ENCODE peak calls at places on chromosomes 2 and 18, in seven cellular contexts. T is Panc1, B is fibroblast of the aortic adventitia, M is astrocyte, Z is heart right ventricle, P is kidney, O is choroid plexus epithelial cell. X is an unnamed sample.

GRCh38 chr18:46542545-46542944 is 114.5 kb downstream of the LOXHD1 start:
- DNase-seq in T (no peak), B (peak; percentile 2), M (no peak), Z (no peak), P (no peak), O (peak; percentile 2), X (no peak)

GRCh38 chr18:59033361-59033760 is 106.3 kb upstream of the SEC11C start:
- DNase-seq in T (no peak), B (no peak), M (no peak), Z (no peak), P (no peak), O (peak; percentile 21), X (no peak)

GRCh38 chr2:39898934-39899333 is 119.9 kb upstream of the THUMPD2 start:
- DNase-seq in T (no peak), B (peak; percentile 16), M (no peak), Z (no peak), P (no peak), O (no peak), X (no peak)

GRCh38 chr2:160401895-160402294 is 91.7 kb downstream of the RBMS1 start:
- DNase-seq in T (no peak), B (no peak), M (no peak), Z (no peak), P (no peak), O (no peak), X (no peak)

GRCh38 chr2:50606860-50607259 is 425.1 kb downstream of the NRXN1 start:
- DNase-seq in T (no peak), B (no peak), M (no peak), Z (no peak), P (no peak), O (peak; percentile 25), X (no peak)

GRCh38 chr2:236498369-236498768 is 71.3 kb upstream of the ACKR3 start:
- DNase-seq in T (no peak), B (peak; percentile 82), M (peak; percentile 90), Z (peak; percentile 19), P (no peak), O (peak; percentile 60), X (no peak)

GRCh38 chr2:56589194-56589593 is 405.4 kb downstream of the CCDC85A start:
- DNase-seq in T (no peak), B (no peak), M (no peak), Z (no peak), P (no peak), O (no peak), X (no peak)

GRCh38 chr18:36775396-36775795 is 53.4 kb downstream of the TPGS2 start:
- DNase-seq in T (no peak), B (peak; percentile 21), M (no peak), Z (no peak), P (no peak), O (no peak), X (no peak)

GRCh38 chr18:68833756-68834155 is 35.9 kb downstream of the CCDC102B start:
- DNase-seq in T (no peak), B (no peak), M (no peak), Z (no peak), P (no peak), O (no peak), X (no peak)

GRCh38 chr2:101124061-101124460 is 27.1 kb downstream of the TBC1D8 start:
- DNase-seq in T (no peak), B (peak; percentile 45), M (no peak), Z (no peak), P (no peak), O (peak; percentile 42), X (no peak)

GRCh38 chr2:100577777-100578176 is 15.0 kb downstream of the PDCL3 start:
- DNase-seq in T (no peak), B (peak; percentile 53), M (peak; percentile 8), Z (no peak), P (no peak), O (no peak), X (no peak)

GRCh38 chr18:13437801-13438506 is 219.4 kb downstream of the LDLRAD4 start:
- DNase-seq in T (no peak), B (no peak), M (no peak), Z (no peak), P (no peak), O (no peak), X (no peak)

GRCh38 chr2:23420840-23421476 is 36.0 kb downstream of the KLHL29 start:
- DNase-seq in T (no peak), B (no peak), M (no peak), Z (no peak), P (no peak), O (no peak), X (no peak)

GRCh38 chr2:230907361-230908093 is 17.5 kb downstream of the GPR55 start:
- DNase-seq in T (no peak), B (no peak), M (no peak), Z (no peak), P (no peak), O (no peak), X (no peak)

GRCh38 chr18:55319517-55319905 is 268.5 kb downstream of the TCF4 start:
- DNase-seq in T (no peak), B (peak; percentile 68), M (peak; percentile 67), Z (no peak), P (no peak), O (peak; percentile 68), X (no peak)

GRCh38 chr2:239724851-239725550 is 300.1 kb downstream of the NDUFA10 start:
- DNase-seq in T (no peak), B (no peak), M (no peak), Z (no peak), P (no peak), O (no peak), X (no peak)

GRCh38 chr2:185980944-185981343 is 242.3 kb downstream of the FSIP2 start:
- DNase-seq in T (no peak), B (no peak), M (no peak), Z (no peak), P (no peak), O (no peak), X (no peak)

GRCh38 chr2:166892397-166892796 is 4.1 kb downstream of the XIRP2 start:
- DNase-seq in T (no peak), B (no peak), M (no peak), Z (no peak), P (no peak), O (no peak), X (no peak)

GRCh38 chr2:238387376-238387775 is 39.4 kb upstream of the ASB1 start:
- DNase-seq in T (no peak), B (no peak), M (no peak), Z (no peak), P (no peak), O (peak; percentile 40), X (no peak)

GRCh38 chr18:54775686-54776085 is 52.6 kb upstream of the RAB27B start:
- DNase-seq in T (no peak), B (peak; percentile 88), M (peak; percentile 87), Z (no peak), P (no peak), O (peak; percentile 88), X (peak; percentile 92)

GRCh38 chr2:239668651-239669050 is 267.8 kb upstream of the HDAC4 start:
- DNase-seq in T (no peak), B (no peak), M (no peak), Z (no peak), P (no peak), O (no peak), X (no peak)

GRCh38 chr2:13104765-13105164 is 388.0 kb downstream of the TRIB2 start:
- DNase-seq in T (no peak), B (no peak), M (no peak), Z (no peak), P (no peak), O (no peak), X (no peak)

GRCh38 chr2:42195559-42195958 is 26.4 kb downstream of the EML4 start:
- DNase-seq in T (no peak), B (peak; percentile 79), M (peak; percentile 70), Z (no peak), P (no peak), O (peak; percentile 72), X (no peak)

GRCh38 chr18:77100751-77101355 is 31.7 kb downstream of the MBP start:
- DNase-seq in T (no peak), B (peak; percentile 38), M (no peak), Z (no peak), P (no peak), O (no peak), X (no peak)

GRCh38 chr2:1728821-1729220 is 15.5 kb downstream of the PXDN start:
- DNase-seq in T (no peak), B (no peak), M (no peak), Z (peak; percentile 37), P (peak; percentile 79), O (peak; percentile 79), X (no peak)

GRCh38 chr18:57737661-57738060 is 65.5 kb downstream of the ATP8B1 start:
- DNase-seq in T (no peak), B (peak; percentile 97), M (peak; percentile 98), Z (peak; percentile 61), P (peak; percentile 86), O (peak; percentile 99), X (peak; percentile 97)

GRCh38 chr18:11840493-11840892 is 10.7 kb upstream of the CHMP1B start:
- DNase-seq in T (no peak), B (no peak), M (no peak), Z (no peak), P (no peak), O (no peak), X (no peak)

GRCh38 chr2:239157269-239157668 is 243.6 kb downstream of the HDAC4 start:
- DNase-seq in T (no peak), B (no peak), M (no peak), Z (no peak), P (peak; percentile 63), O (no peak), X (no peak)

GRCh38 chr2:7053650-7054262 is 136.5 kb downstream of the RNF144A start:
- DNase-seq in T (no peak), B (no peak), M (no peak), Z (no peak), P (no peak), O (peak; percentile 26), X (no peak)
- TF ChIP-seq CTCF in T (no peak), B (no peak), M (no peak), Z (no peak), P (no peak), O (no peak), X (no peak)

DNA sequence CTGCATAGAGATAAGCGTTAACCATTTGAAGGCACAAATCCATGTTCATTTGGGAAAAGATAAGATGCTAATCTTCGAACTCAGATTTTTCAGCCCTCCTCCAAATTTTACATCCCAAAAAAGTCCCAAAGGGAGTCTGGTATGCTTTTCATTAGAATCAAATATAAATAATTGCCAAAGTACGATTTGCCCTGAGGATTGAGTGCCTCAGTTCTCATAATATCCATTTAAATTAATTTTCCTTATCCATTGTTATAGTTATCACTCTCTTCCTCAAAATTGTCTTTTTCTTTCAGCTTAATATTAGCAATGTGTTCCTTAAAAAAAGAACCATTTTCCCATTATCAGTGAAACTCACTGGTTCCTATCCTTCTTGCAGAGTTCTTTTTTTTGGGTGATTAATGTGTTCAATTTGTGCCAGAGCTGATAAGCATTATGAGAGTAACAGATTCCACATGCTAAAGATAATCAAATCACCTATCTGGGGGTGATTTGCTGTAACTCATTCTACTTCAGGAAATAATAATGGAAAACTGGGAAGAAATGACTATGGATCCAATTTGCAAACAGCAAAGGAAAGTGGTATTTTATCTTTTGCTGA is 686 bp downstream of the HNMT start:
- DNase-seq in T (no peak), B (peak; percentile 71), M (peak; percentile 55), Z (no peak), P (no peak), O (no peak), X (no peak)
- H3K4me3 ChIP-seq in T (peak overlapping the region; percentile 65), B (peak overlapping the region; percentile 62), M (peak overlapping the region; percentile 57), Z (peak overlapping the region; percentile 44), P (peak overlapping the region; percentile 97), O (peak overlapping the region; percentile 74), X (peak overlapping the region; percentile 58)

GRCh38 chr2:219209236-219209635 is 2.7 kb downstream of the ZFAND2B start:
- DNase-seq in T (no peak), B (no peak), M (no peak), Z (no peak), P (peak; percentile 62), O (no peak), X (no peak)
- TF ChIP-seq CTCF in T (no peak), B (no peak), M (no peak), Z (no peak), P (no peak), O (no peak), X (no peak)

GRCh38 chr2:84234103-84234502 is 225.0 kb downstream of the SUCLG1 start:
- DNase-seq in T (no peak), B (no peak), M (no peak), Z (no peak), P (no peak), O (no peak), X (no peak)
- H3K4me3 ChIP-seq in T (no peak overlapping the region), B (no peak overlapping the region), M (no peak overlapping the region), Z (no peak overlapping the region), P (no peak overlapping the region), O (no peak overlapping the region), X (no peak overlapping the region)

X was measured in brain microvascular endothelial cell.